ENCODE peak calls at places on chromosomes 6 and 20, in six cellular contexts. One of them, this sample, is unnamed. For H3K9me3, the result is how much of the 10 kb centered on the place peaks cover.

GRCh38 chr20:2692036-2692885 is at the start of gene EBF4:
- DNase-seq in adrenal gland: peak
- DNase-seq in IMR-90: no peak
- DNase-seq in adipocyte: peak
- DNase-seq in H9: peak
- DNase-seq in neuronal stem cell: no peak
- DNase-seq in this sample: peak

GRCh38 chr6:159981591-159982245 is 12.8 kb downstream of the IGF2R start:
- DNase-seq in adrenal gland: peak
- DNase-seq in adipocyte: peak
- DNase-seq in neuronal stem cell: no peak
- DNase-seq in H9: no peak
- DNase-seq in IMR-90: peak
- DNase-seq in this sample: no peak

GRCh38 chr6:54710430-54710829 is 136.1 kb upstream of the FAM83B start:
- DNase-seq in adipocyte: peak
- DNase-seq in IMR-90: no peak
- DNase-seq in neuronal stem cell: no peak
- DNase-seq in adrenal gland: no peak
- DNase-seq in H9: no peak
- DNase-seq in this sample: no peak

GRCh38 chr6:163099621-163100171 is 314.8 kb upstream of the QKI start:
- DNase-seq in neuronal stem cell: no peak
- DNase-seq in adrenal gland: no peak
- DNase-seq in adipocyte: no peak
- DNase-seq in IMR-90: no peak
- DNase-seq in H9: peak
- DNase-seq in this sample: no peak

GRCh38 chr6:74434165-74434564 is 738.2 kb downstream of the CD109 start:
- DNase-seq in neuronal stem cell: no peak
- DNase-seq in IMR-90: no peak
- DNase-seq in adrenal gland: no peak
- DNase-seq in H9: no peak
- DNase-seq in adipocyte: no peak
- DNase-seq in this sample: no peak

GRCh38 chr6:37393530-37393929 is 39.5 kb upstream of the CMTR1 start:
- DNase-seq in H9: no peak
- DNase-seq in IMR-90: no peak
- DNase-seq in adipocyte: no peak
- DNase-seq in adrenal gland: no peak
- DNase-seq in neuronal stem cell: no peak
- DNase-seq in this sample: no peak

GRCh38 chr6:7673063-7673536 is 52.8 kb upstream of the BMP6 start:
- DNase-seq in adrenal gland: no peak
- DNase-seq in IMR-90: peak
- DNase-seq in H9: peak
- DNase-seq in adipocyte: peak
- DNase-seq in neuronal stem cell: peak
- DNase-seq in this sample: no peak

GRCh38 chr6:43339168-43339567 is 30.3 kb downstream of the ZNF318 start:
- DNase-seq in adrenal gland: no peak
- DNase-seq in neuronal stem cell: no peak
- DNase-seq in IMR-90: no peak
- DNase-seq in H9: no peak
- DNase-seq in adipocyte: no peak
- DNase-seq in this sample: no peak

GRCh38 chr6:139370047-139370706 is 4.3 kb downstream of the CITED2 start:
- DNase-seq in H9: no peak
- DNase-seq in adrenal gland: peak
- DNase-seq in adipocyte: peak
- DNase-seq in neuronal stem cell: peak
- DNase-seq in IMR-90: peak
- DNase-seq in this sample: no peak

DNA sequence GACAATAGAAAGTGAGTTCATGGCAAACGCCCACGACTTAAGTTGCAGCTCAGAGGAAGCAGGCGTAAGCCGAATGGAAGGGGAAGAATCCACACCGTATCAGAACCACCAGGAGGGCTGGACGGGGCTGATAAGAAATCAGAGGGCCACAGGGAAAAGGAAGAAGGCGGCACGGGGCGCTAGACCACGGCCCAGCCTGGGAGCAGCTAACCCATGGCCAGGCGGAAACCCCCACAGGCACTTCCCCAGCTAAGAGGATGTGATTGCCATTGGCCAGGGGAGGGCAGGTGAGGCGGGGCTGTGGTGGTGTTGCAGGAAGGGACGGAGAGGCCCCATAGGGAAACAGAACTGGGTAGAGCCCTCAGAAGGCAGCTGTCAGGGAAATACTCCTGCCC is 174.0 kb upstream of the AFDN start:
- DNase-seq in H9: peak
- DNase-seq in IMR-90: no peak
- DNase-seq in neuronal stem cell: no peak
- DNase-seq in adipocyte: no peak
- DNase-seq in adrenal gland: no peak
- DNase-seq in this sample: no peak
- H3K9me3 ChIP-seq in H9: under half
- H3K9me3 ChIP-seq in IMR-90: half or more
- H3K9me3 ChIP-seq in neuronal stem cell: under half
- H3K9me3 ChIP-seq in adipocyte: under half
- H3K9me3 ChIP-seq in adrenal gland: under half
- H3K9me3 ChIP-seq in this sample: under half

DNA sequence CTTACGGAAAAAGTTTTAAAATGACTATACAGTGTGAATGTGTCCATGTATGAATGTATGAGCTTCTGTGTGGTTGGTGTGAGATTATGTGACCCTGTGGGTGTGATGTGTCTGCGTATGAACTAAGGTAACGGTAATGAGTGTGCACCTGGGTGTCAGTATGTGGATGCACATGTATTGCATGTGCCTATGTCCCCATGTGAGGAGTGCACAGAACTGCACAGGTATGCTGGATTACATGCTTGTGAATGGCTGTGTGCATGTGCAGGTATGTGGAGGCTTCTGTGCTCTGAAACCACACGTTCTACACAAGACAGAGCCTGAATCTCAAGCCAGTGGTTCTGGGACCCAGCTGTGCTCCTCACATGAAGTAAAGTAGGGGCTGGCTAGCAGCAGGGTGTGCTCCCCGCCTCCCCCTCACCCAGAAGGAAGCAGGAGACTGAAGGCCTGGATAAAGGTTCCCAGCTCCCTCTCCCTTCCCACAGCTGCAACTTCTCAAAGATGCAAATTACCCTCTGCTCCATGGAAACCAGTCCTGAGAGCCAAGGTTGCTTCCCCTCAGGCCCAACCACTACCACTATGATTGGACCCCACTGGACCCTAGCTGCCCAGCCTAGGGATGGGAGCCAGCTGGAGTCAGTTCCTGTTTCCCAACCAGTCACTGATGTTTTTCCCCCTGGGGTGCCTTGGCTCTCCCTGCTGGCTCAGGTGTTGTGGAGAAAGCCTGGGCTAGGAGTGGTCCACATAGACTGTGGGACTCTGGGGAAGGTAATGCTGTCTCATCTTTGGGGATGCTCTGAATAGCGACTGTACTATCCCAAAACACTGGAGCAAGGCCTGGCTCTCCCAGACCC is 24.8 kb upstream of the SPDEF start:
- DNase-seq in H9: no peak
- DNase-seq in IMR-90: peak
- DNase-seq in adrenal gland: no peak
- DNase-seq in adipocyte: peak
- DNase-seq in neuronal stem cell: no peak
- DNase-seq in this sample: no peak
- H3K9me3 ChIP-seq in H9: under half
- H3K9me3 ChIP-seq in IMR-90: under half
- H3K9me3 ChIP-seq in adrenal gland: under half
- H3K9me3 ChIP-seq in adipocyte: under half
- H3K9me3 ChIP-seq in neuronal stem cell: under half
- H3K9me3 ChIP-seq in this sample: under half

DNA sequence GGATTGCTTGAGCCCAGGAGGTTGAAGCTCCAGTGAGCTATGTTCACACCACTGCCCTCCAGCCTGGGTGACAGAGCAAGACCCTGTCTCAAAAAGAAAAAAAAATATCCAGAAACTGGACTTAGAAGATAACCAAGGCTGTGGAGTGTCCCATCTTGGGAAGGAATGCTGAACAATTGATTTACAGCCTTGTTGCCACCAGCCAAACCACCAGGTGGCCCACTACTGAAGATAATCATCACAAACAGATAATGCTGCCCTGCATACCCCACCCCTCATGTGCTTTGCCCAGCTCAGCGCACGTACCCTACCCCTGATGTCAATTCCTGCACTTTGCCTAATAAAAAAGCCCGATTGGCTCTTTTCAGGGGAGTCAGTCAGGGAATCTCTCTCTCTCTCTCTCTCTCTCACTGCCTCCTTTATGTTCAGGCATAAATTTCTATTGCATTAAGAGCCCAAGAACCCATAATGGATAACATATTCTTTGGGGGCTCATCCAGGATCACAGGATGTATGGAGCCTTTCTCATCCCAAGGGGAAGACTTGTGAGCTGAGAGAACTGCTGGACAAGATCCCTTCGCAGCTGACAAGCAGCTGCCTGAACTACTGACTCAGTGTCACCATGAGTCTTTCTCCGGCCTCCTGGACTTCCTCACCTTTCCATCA is 166.4 kb downstream of the CD24 start:
- DNase-seq in H9: no peak
- DNase-seq in adipocyte: no peak
- DNase-seq in adrenal gland: no peak
- DNase-seq in IMR-90: no peak
- DNase-seq in neuronal stem cell: no peak
- DNase-seq in this sample: no peak
- H3K9me3 ChIP-seq in H9: under half
- H3K9me3 ChIP-seq in adipocyte: half or more
- H3K9me3 ChIP-seq in adrenal gland: under half
- H3K9me3 ChIP-seq in IMR-90: under half
- H3K9me3 ChIP-seq in neuronal stem cell: under half
- H3K9me3 ChIP-seq in this sample: under half

GRCh38 chr20:31394900-31395299 is 4.5 kb upstream of the DEFB119 start:
- DNase-seq in IMR-90: no peak
- DNase-seq in adrenal gland: no peak
- DNase-seq in H9: no peak
- DNase-seq in neuronal stem cell: no peak
- DNase-seq in adipocyte: no peak
- DNase-seq in this sample: no peak
- H3K9me3 ChIP-seq in IMR-90: under half
- H3K9me3 ChIP-seq in adrenal gland: under half
- H3K9me3 ChIP-seq in H9: half or more
- H3K9me3 ChIP-seq in neuronal stem cell: under half
- H3K9me3 ChIP-seq in adipocyte: under half
- H3K9me3 ChIP-seq in this sample: under half

GRCh38 chr20:432208-432607 is 24.1 kb downstream of the RBCK1 start:
- DNase-seq in IMR-90: no peak
- DNase-seq in H9: no peak
- DNase-seq in adipocyte: no peak
- DNase-seq in adrenal gland: no peak
- DNase-seq in neuronal stem cell: no peak
- DNase-seq in this sample: no peak

GRCh38 chr20:434221-434620 is 26.1 kb downstream of the RBCK1 start:
- DNase-seq in adrenal gland: no peak
- DNase-seq in adipocyte: no peak
- DNase-seq in neuronal stem cell: no peak
- DNase-seq in H9: peak
- DNase-seq in IMR-90: no peak
- DNase-seq in this sample: no peak

GRCh38 chr20:431012-431904 is 23.2 kb downstream of the RBCK1 start:
- DNase-seq in neuronal stem cell: peak
- DNase-seq in IMR-90: peak
- DNase-seq in adipocyte: peak
- DNase-seq in adrenal gland: peak
- DNase-seq in H9: peak
- DNase-seq in this sample: no peak

GRCh38 chr20:433300-433975 is 25.3 kb downstream of the RBCK1 start:
- DNase-seq in adrenal gland: no peak
- DNase-seq in H9: no peak
- DNase-seq in IMR-90: no peak
- DNase-seq in neuronal stem cell: no peak
- DNase-seq in adipocyte: no peak
- DNase-seq in this sample: no peak

GRCh38 chr20:432677-433299 is 24.7 kb downstream of the RBCK1 start:
- DNase-seq in adipocyte: no peak
- DNase-seq in neuronal stem cell: no peak
- DNase-seq in H9: no peak
- DNase-seq in adrenal gland: no peak
- DNase-seq in IMR-90: no peak
- DNase-seq in this sample: no peak
- H3K9me3 ChIP-seq in adipocyte: under half
- H3K9me3 ChIP-seq in neuronal stem cell: under half
- H3K9me3 ChIP-seq in H9: under half
- H3K9me3 ChIP-seq in adrenal gland: under half
- H3K9me3 ChIP-seq in IMR-90: under half
- H3K9me3 ChIP-seq in this sample: under half

GRCh38 chr20:59680852-59681251 is 76.5 kb downstream of the PHACTR3 start:
- DNase-seq in IMR-90: no peak
- DNase-seq in neuronal stem cell: no peak
- DNase-seq in adipocyte: no peak
- DNase-seq in adrenal gland: no peak
- DNase-seq in H9: no peak
- DNase-seq in this sample: no peak
- H3K9me3 ChIP-seq in IMR-90: under half
- H3K9me3 ChIP-seq in neuronal stem cell: under half
- H3K9me3 ChIP-seq in adipocyte: under half
- H3K9me3 ChIP-seq in adrenal gland: under half
- H3K9me3 ChIP-seq in H9: under half
- H3K9me3 ChIP-seq in this sample: under half

GRCh38 chr6:170301184-170301583 is 5.4 kb upstream of the FAM120B start:
- DNase-seq in H9: no peak
- DNase-seq in adipocyte: no peak
- DNase-seq in neuronal stem cell: no peak
- DNase-seq in adrenal gland: no peak
- DNase-seq in IMR-90: no peak
- DNase-seq in this sample: no peak
- H3K9me3 ChIP-seq in H9: under half
- H3K9me3 ChIP-seq in adipocyte: under half
- H3K9me3 ChIP-seq in neuronal stem cell: under half
- H3K9me3 ChIP-seq in adrenal gland: under half
- H3K9me3 ChIP-seq in IMR-90: under half
- H3K9me3 ChIP-seq in this sample: under half

This sample was measured in T-helper 17 cell.